ENCODE peak calls at places on chromosomes 6 and 20, in four cellular contexts. B is sigmoid colon, H is fibroblast of the conjunctiva, P is activated T-cell treated with anti-CD3 and anti-CD28 coated beads for 1 hour. O is an unnamed sample.

GRCh38 chr6:7283676-7284075 is 29.3 kb downstream of the SSR1 start:
- DNase-seq in B (no peak), H (no peak), P (no peak), O (no peak)

GRCh38 chr6:7933794-7934193 is 23.2 kb upstream of the TXNDC5 start:
- DNase-seq in B (no peak), H (no peak), P (no peak), O (no peak)

GRCh38 chr20:39429716-39430115 is 467.6 kb downstream of the DHX35 start:
- DNase-seq in B (no peak), H (no peak), P (no peak), O (no peak)

GRCh38 chr20:12414446-12415274 is 497.0 kb downstream of the BTBD3 start:
- DNase-seq in B (no peak), H (no peak), P (no peak), O (no peak)

GRCh38 chr6:13787146-13787545 is 27.2 kb downstream of the MCUR1 start:
- DNase-seq in B (no peak), H (no peak), P (no peak), O (no peak)

GRCh38 chr6:107692351-107692750 is 131.8 kb downstream of the SCML4 start:
- DNase-seq in B (no peak), H (peak; percentile 56), P (no peak), O (no peak)

GRCh38 chr6:33616913-33617312 is 4.2 kb upstream of the ITPR3 start:
- DNase-seq in B (no peak), H (no peak), P (no peak), O (no peak)

GRCh38 chr20:51004305-51004727 is 18.6 kb downstream of the KCNG1 start:
- DNase-seq in B (no peak), H (no peak), P (no peak), O (no peak)

GRCh38 chr6:129774697-129775447 is 64.9 kb upstream of the ARHGAP18 start:
- DNase-seq in B (peak; percentile 81), H (peak; percentile 73), P (peak; percentile 16), O (peak; percentile 60)

GRCh38 chr20:63116412-63117106 is 99.4 kb downstream of the YTHDF1 start:
- DNase-seq in B (no peak), H (no peak), P (no peak), O (no peak)

GRCh38 chr6:46279874-46280273 is 109.1 kb upstream of the ENPP5 start:
- DNase-seq in B (no peak), H (no peak), P (no peak), O (no peak)

GRCh38 chr6:38603966-38604365 is 35.8 kb downstream of the BTBD9 start:
- DNase-seq in B (no peak), H (no peak), P (no peak), O (no peak)

GRCh38 chr20:45934046-45934586 is 367 bp upstream of the PCIF1 start:
- DNase-seq in B (peak; percentile 90), H (no peak), P (no peak), O (no peak)

GRCh38 chr6:148457137-148457842 is 114.7 kb downstream of the SASH1 start:
- DNase-seq in B (no peak), H (no peak), P (no peak), O (peak; percentile 39)

GRCh38 chr6:132464538-132465256 is 48.2 kb downstream of the STX7 start:
- DNase-seq in B (no peak), H (no peak), P (no peak), O (no peak)

GRCh38 chr6:42939810-42940167 is 10.5 kb downstream of the CNPY3 start:
- DNase-seq in B (no peak), H (no peak), P (no peak), O (no peak)

GRCh38 chr6:99016355-99016754 is 68.6 kb upstream of the FBXL4 start:
- DNase-seq in B (no peak), H (no peak), P (no peak), O (peak; percentile 24)

GRCh38 chr6:7650876-7651275 is 60.9 kb downstream of the SNRNP48 start:
- DNase-seq in B (no peak), H (no peak), P (no peak), O (no peak)

GRCh38 chr6:88780714-88781389 is 182.6 kb downstream of the RNGTT start:
- DNase-seq in B (peak; percentile 65), H (peak; percentile 57), P (peak; percentile 22), O (peak; percentile 32)

GRCh38 chr6:26124550-26125014 is 37.4 kb downstream of the HFE start:
- DNase-seq in B (no peak), H (no peak), P (no peak), O (no peak)

GRCh38 chr20:25230177-25230831 is 17.6 kb upstream of the PYGB start:
- DNase-seq in B (no peak), H (no peak), P (no peak), O (no peak)

GRCh38 chr20:61391812-61392520 is 139.9 kb downstream of the CDH4 start:
- DNase-seq in B (no peak), H (no peak), P (no peak), O (no peak)

GRCh38 chr20:63061701-63062100 is 54.9 kb upstream of the BHLHE23 start:
- DNase-seq in B (peak; percentile 21), H (no peak), P (no peak), O (no peak)

GRCh38 chr6:138289739-138290138 is 71.4 kb upstream of the PBOV1 start:
- DNase-seq in B (no peak), H (no peak), P (no peak), O (no peak)

GRCh38 chr20:48826883-48827771 is 672 bp downstream of the PREX1 start:
- DNase-seq in B (no peak), H (no peak), P (no peak), O (no peak)

GRCh38 chr6:140773276-140773675 is 1359.4 kb upstream of the GJE1 start:
- DNase-seq in B (no peak), H (no peak), P (no peak), O (no peak)

GRCh38 chr6:47646689-47647088 is 51.7 kb upstream of the ADGRF4 start:
- DNase-seq in B (no peak), H (no peak), P (no peak), O (no peak)

GRCh38 chr6:149935246-149935645 is 6.6 kb upstream of the ULBP2 start:
- DNase-seq in B (no peak), H (no peak), P (no peak), O (no peak)

GRCh38 chr6:168249746-168250145 is 69.8 kb downstream of the DACT2 start:
- DNase-seq in B (no peak), H (no peak), P (no peak), O (no peak)

GRCh38 chr6:53161481-53162009 is 12.9 kb upstream of the GCM1 start:
- DNase-seq in B (no peak), H (no peak), P (no peak), O (no peak)

GRCh38 chr20:24235224-24235735 is 234.1 kb upstream of the SYNDIG1 start:
- DNase-seq in B (no peak), H (no peak), P (no peak), O (no peak)

GRCh38 chr6:96917098-96917497 is 7.4 kb upstream of the KLHL32 start:
- DNase-seq in B (no peak), H (no peak), P (no peak), O (no peak)

GRCh38 chr6:108541843-108542795 is 18.6 kb upstream of the FOXO3 start:
- DNase-seq in B (peak; percentile 84), H (peak; percentile 75), P (peak; percentile 49), O (peak; percentile 58)